ENCODE peak calls at places on chromosomes 16 and 17, in four cellular contexts. One of them, this sample, is unnamed.

GRCh38 chr16:10318798-10319500 is 66.9 kb upstream of the ATF7IP2 start:
- DNase-seq in HepG2: peak
- DNase-seq in GM12878: no peak
- DNase-seq in K562: no peak
- DNase-seq in this sample: no peak

GRCh38 chr16:82699262-82699661 is 72.5 kb downstream of the CDH13 start:
- DNase-seq in HepG2: no peak
- DNase-seq in K562: no peak
- DNase-seq in GM12878: no peak
- DNase-seq in this sample: no peak

GRCh38 chr16:30063278-30063892 is 2.2 kb upstream of the ALDOA start:
- DNase-seq in GM12878: no peak
- DNase-seq in HepG2: no peak
- DNase-seq in K562: no peak
- DNase-seq in this sample: no peak

GRCh38 chr16:85228463-85228862 is 116.2 kb upstream of the CIBAR2 start:
- DNase-seq in HepG2: no peak
- DNase-seq in GM12878: no peak
- DNase-seq in K562: no peak
- DNase-seq in this sample: no peak

GRCh38 chr16:25063865-25064264 is 47.7 kb upstream of the LCMT1 start:
- DNase-seq in GM12878: no peak
- DNase-seq in HepG2: peak
- DNase-seq in K562: peak
- DNase-seq in this sample: no peak

GRCh38 chr16:81278526-81278925 is 36.2 kb upstream of the GAN start:
- DNase-seq in GM12878: no peak
- DNase-seq in HepG2: no peak
- DNase-seq in K562: no peak
- DNase-seq in this sample: no peak

GRCh38 chr17:17830740-17831207 is 6.0 kb downstream of the SREBF1 start:
- DNase-seq in HepG2: peak
- DNase-seq in K562: no peak
- DNase-seq in GM12878: no peak
- DNase-seq in this sample: no peak

GRCh38 chr16:58128181-58128631 is 975 bp downstream of the CFAP20 start:
- DNase-seq in HepG2: peak
- DNase-seq in K562: no peak
- DNase-seq in GM12878: no peak
- DNase-seq in this sample: no peak

GRCh38 chr16:80583466-80583865 is 42.7 kb downstream of the DYNLRB2 start:
- DNase-seq in HepG2: no peak
- DNase-seq in K562: no peak
- DNase-seq in GM12878: no peak
- DNase-seq in this sample: no peak

GRCh38 chr16:84597518-84598390 is 20.1 kb downstream of the COTL1 start:
- DNase-seq in K562: no peak
- DNase-seq in GM12878: no peak
- DNase-seq in HepG2: no peak
- DNase-seq in this sample: no peak

GRCh38 chr17:27596571-27597187 is 34.3 kb upstream of the LGALS9 start:
- DNase-seq in GM12878: no peak
- DNase-seq in K562: no peak
- DNase-seq in HepG2: no peak
- DNase-seq in this sample: no peak

GRCh38 chr16:8935989-8936388 is 27.7 kb downstream of the USP7 start:
- DNase-seq in K562: peak
- DNase-seq in HepG2: peak
- DNase-seq in GM12878: no peak
- DNase-seq in this sample: peak
- TF ChIP-seq BHLHE40 in K562: no peak
- TF ChIP-seq BHLHE40 in HepG2: no peak
- TF ChIP-seq BHLHE40 in GM12878: no peak
- TF ChIP-seq BHLHE40 in this sample: no peak

DNA sequence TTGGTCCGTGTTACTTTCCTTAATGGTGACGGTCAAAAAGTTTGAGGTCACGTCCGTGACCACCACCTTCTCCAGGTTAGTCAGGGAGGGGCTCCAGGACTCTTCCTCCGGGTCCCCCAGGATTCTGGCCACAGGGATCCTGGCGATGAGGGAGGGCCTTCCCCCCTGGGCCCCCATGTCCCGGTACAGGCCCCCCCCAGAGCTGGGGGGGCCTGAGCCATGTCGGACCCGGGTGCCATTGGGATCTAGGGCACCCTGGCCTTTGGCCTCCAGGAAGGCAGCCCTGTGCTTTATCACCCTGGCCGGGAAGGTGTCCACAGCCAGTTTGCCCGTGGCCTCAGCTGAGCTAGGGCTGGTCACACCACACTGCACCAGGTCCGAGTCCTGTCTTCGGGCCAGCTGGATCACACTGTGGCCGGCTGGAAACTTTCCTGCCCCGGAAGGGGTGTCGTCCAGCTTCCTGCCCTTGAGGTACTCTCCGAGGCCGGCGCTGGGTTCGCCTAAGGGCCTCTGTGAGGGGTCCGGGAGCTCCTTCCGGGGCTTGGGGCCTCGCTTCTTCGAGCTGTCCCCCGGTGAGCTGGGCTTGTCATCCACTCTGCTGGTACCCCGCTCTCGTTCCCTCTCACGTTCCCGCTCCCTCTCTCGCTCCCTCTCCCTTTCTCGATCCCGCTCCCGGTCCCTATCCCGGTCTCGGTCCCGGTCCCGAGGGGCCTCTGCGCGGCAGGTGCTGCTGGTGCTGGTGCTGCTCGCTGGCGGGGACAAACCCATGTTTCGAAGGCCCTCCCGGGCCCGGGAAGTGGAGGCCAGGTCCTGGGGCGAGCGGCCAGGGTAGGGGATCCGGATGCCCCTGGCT is 2.0 kb downstream of the CBX8 start:
- DNase-seq in HepG2: no peak
- DNase-seq in K562: no peak
- DNase-seq in GM12878: no peak
- DNase-seq in this sample: no peak
- TF ChIP-seq TARDBP in HepG2: no peak
- TF ChIP-seq TARDBP in K562: no peak
- TF ChIP-seq TARDBP in GM12878: no peak
- TF ChIP-seq TARDBP in this sample: no peak

GRCh38 chr16:68368602-68368944 is 57.8 kb downstream of the PRMT7 start:
- DNase-seq in K562: no peak
- DNase-seq in HepG2: no peak
- DNase-seq in GM12878: no peak
- DNase-seq in this sample: no peak
- TF ChIP-seq BHLHE40 in K562: no peak
- TF ChIP-seq BHLHE40 in HepG2: no peak
- TF ChIP-seq BHLHE40 in GM12878: peak
- TF ChIP-seq BHLHE40 in this sample: no peak

DNA sequence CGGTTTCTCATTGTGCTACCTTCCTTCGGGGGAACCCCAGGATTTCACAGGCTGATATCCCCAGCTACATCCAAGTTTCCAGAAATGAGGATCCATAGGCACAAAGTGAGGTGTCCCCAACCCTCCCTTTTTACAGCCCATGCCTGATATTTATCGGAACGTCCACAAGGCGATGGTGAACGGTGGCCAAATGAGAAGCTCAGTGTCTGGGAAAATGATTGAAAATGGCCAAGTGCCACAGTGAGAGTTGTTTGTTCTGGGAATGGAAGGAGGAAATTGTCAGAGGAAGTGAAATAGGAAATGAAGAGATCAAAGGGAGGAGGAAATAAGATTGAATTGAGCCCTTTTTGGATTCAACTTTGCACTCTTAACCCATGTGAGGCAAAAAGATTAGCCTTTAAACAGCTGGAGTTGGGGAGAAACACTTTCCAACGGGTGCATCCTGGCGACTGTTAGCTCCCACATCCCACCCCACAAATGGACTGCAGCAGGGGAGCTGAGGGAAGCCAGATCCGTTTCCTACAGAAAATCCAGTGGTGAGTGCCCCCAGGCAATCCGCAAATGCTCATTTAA is 294.4 kb upstream of the IRX5 start:
- DNase-seq in GM12878: no peak
- DNase-seq in HepG2: no peak
- DNase-seq in K562: no peak
- DNase-seq in this sample: no peak
- TF ChIP-seq TARDBP in GM12878: no peak
- TF ChIP-seq TARDBP in HepG2: no peak
- TF ChIP-seq TARDBP in K562: no peak
- TF ChIP-seq TARDBP in this sample: no peak

DNA sequence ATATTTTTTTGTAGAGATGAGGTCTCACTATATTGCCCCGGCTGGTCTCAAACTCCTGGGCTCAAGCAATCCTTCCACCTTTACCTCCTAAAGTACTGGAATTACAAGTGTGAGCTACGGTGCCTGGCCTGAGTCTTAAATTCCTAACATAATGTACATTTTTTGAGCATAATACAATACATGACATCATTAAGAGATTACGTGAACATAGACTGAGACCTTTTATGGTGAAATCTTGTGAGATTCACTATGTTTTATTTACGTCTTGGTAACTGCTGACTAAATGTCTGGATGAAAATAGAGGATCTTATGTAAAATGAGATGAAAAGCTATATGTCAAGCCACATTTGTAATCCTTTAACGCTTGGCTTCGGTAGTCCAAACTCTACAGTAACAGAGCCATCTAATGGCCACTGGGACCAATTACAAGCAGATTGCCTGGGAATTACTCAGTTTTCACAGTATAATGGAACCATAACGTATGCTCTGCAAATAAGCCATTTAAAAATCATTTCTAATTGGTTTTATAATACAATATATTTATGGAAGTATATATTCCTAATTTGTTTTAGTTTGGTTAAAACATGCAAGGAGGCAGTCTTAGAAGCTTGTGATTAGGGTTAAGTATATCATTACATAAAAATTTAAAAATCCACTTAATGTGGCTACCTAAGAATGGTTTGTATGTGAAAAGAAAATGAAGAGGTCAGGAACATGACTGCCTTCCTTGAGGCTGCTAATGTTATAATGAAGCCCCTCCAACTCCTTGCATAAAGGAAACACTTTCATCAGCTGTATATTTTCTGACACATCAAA is 8.1 kb upstream of the EFCAB13 start:
- DNase-seq in K562: peak
- DNase-seq in HepG2: peak
- DNase-seq in GM12878: peak
- DNase-seq in this sample: peak
- TF ChIP-seq BHLHE40 in K562: no peak
- TF ChIP-seq BHLHE40 in HepG2: no peak
- TF ChIP-seq BHLHE40 in GM12878: no peak
- TF ChIP-seq BHLHE40 in this sample: no peak

DNA sequence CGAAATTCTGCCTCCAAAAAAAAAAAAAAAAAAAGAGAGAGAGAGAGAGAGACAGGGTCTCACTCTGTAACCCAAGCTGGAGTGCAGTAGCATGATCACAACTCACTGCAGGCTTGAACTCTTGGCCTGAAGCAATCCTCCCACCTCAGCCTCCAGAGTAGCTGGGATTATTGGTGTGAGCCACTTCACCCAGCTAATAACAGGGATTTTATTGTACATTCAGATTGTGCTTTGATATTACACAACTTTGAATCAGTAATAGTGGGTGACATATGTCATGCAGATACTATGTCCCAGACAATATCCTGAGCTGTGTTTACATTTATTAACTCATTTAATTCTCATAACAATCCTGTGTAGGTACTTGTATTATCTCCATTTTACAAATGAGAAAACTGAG is 19.7 kb upstream of the DHX8 start:
- DNase-seq in K562: no peak
- DNase-seq in HepG2: no peak
- DNase-seq in GM12878: no peak
- DNase-seq in this sample: no peak
- TF ChIP-seq TARDBP in K562: no peak
- TF ChIP-seq TARDBP in HepG2: no peak
- TF ChIP-seq TARDBP in GM12878: no peak
- TF ChIP-seq TARDBP in this sample: no peak

GRCh38 chr17:78529871-78530670 is 47.1 kb downstream of the DNAH17 start:
- DNase-seq in K562: no peak
- DNase-seq in HepG2: no peak
- DNase-seq in GM12878: no peak
- DNase-seq in this sample: no peak
- TF ChIP-seq BHLHE40 in K562: no peak
- TF ChIP-seq BHLHE40 in HepG2: no peak
- TF ChIP-seq BHLHE40 in GM12878: no peak
- TF ChIP-seq BHLHE40 in this sample: no peak